ENCODE peak calls at places on chromosomes 12 and 14, in eight cellular contexts. One of them, this sample, is unnamed.

GRCh38 chr14:91956616-91957015 is 9.1 kb upstream of the FBLN5 start:
- DNase-seq in tibial nerve: no peak
- DNase-seq in stimulated activated naive CD4-positive, alpha-beta T cell treated with Interleukin-2 at 50 U/mL for 16 hours: no peak
- DNase-seq in activated T-cell treated with anti-CD3 and anti-CD28 coated beads, Interleukin-2, amount 50 U/mL, for 4 hours: no peak
- DNase-seq in stimulated activated CD8-positive, alpha-beta memory T cell treated with anti-CD3 and anti-CD28 coated beads, Interleukin-12 subunit alpha, Interleukin-12 subunit beta, amount 100 ng/mL, for 4 hours: no peak
- DNase-seq in activated CD4-positive, alpha-beta T cell treated with anti-CD3 and anti-CD28 coated beads, Interleukin-2, amount 50 U/mL, for 1 hour: no peak
- DNase-seq in foreskin melanocyte: no peak
- DNase-seq in NCI-H2029: no peak
- DNase-seq in this sample: no peak

GRCh38 chr12:52207106-52207505 is 15.3 kb upstream of the KRT80 start:
- DNase-seq in tibial nerve: no peak
- DNase-seq in stimulated activated naive CD4-positive, alpha-beta T cell treated with Interleukin-2 at 50 U/mL for 16 hours: no peak
- DNase-seq in activated T-cell treated with anti-CD3 and anti-CD28 coated beads, Interleukin-2, amount 50 U/mL, for 4 hours: no peak
- DNase-seq in stimulated activated CD8-positive, alpha-beta memory T cell treated with anti-CD3 and anti-CD28 coated beads, Interleukin-12 subunit alpha, Interleukin-12 subunit beta, amount 100 ng/mL, for 4 hours: no peak
- DNase-seq in activated CD4-positive, alpha-beta T cell treated with anti-CD3 and anti-CD28 coated beads, Interleukin-2, amount 50 U/mL, for 1 hour: no peak
- DNase-seq in foreskin melanocyte: no peak
- DNase-seq in NCI-H2029: no peak
- DNase-seq in this sample: no peak

GRCh38 chr14:100629098-100629497 is 41.9 kb upstream of the BEGAIN start:
- DNase-seq in tibial nerve: no peak
- DNase-seq in stimulated activated naive CD4-positive, alpha-beta T cell treated with Interleukin-2 at 50 U/mL for 16 hours: no peak
- DNase-seq in activated T-cell treated with anti-CD3 and anti-CD28 coated beads, Interleukin-2, amount 50 U/mL, for 4 hours: no peak
- DNase-seq in stimulated activated CD8-positive, alpha-beta memory T cell treated with anti-CD3 and anti-CD28 coated beads, Interleukin-12 subunit alpha, Interleukin-12 subunit beta, amount 100 ng/mL, for 4 hours: no peak
- DNase-seq in activated CD4-positive, alpha-beta T cell treated with anti-CD3 and anti-CD28 coated beads, Interleukin-2, amount 50 U/mL, for 1 hour: no peak
- DNase-seq in foreskin melanocyte: no peak
- DNase-seq in NCI-H2029: no peak
- DNase-seq in this sample: no peak

GRCh38 chr14:39015964-39016577 is 87.0 kb downstream of the SEC23A start:
- DNase-seq in tibial nerve: no peak
- DNase-seq in stimulated activated naive CD4-positive, alpha-beta T cell treated with Interleukin-2 at 50 U/mL for 16 hours: no peak
- DNase-seq in activated T-cell treated with anti-CD3 and anti-CD28 coated beads, Interleukin-2, amount 50 U/mL, for 4 hours: no peak
- DNase-seq in stimulated activated CD8-positive, alpha-beta memory T cell treated with anti-CD3 and anti-CD28 coated beads, Interleukin-12 subunit alpha, Interleukin-12 subunit beta, amount 100 ng/mL, for 4 hours: no peak
- DNase-seq in activated CD4-positive, alpha-beta T cell treated with anti-CD3 and anti-CD28 coated beads, Interleukin-2, amount 50 U/mL, for 1 hour: no peak
- DNase-seq in foreskin melanocyte: no peak
- DNase-seq in NCI-H2029: no peak
- DNase-seq in this sample: no peak

GRCh38 chr14:71121711-71122110 is 214.5 kb downstream of the PCNX1 start:
- DNase-seq in tibial nerve: no peak
- DNase-seq in stimulated activated naive CD4-positive, alpha-beta T cell treated with Interleukin-2 at 50 U/mL for 16 hours: no peak
- DNase-seq in activated T-cell treated with anti-CD3 and anti-CD28 coated beads, Interleukin-2, amount 50 U/mL, for 4 hours: no peak
- DNase-seq in stimulated activated CD8-positive, alpha-beta memory T cell treated with anti-CD3 and anti-CD28 coated beads, Interleukin-12 subunit alpha, Interleukin-12 subunit beta, amount 100 ng/mL, for 4 hours: no peak
- DNase-seq in activated CD4-positive, alpha-beta T cell treated with anti-CD3 and anti-CD28 coated beads, Interleukin-2, amount 50 U/mL, for 1 hour: no peak
- DNase-seq in foreskin melanocyte: no peak
- DNase-seq in NCI-H2029: no peak
- DNase-seq in this sample: no peak

GRCh38 chr12:15074351-15074750 is 101.5 kb downstream of the PDE6H start:
- DNase-seq in tibial nerve: no peak
- DNase-seq in stimulated activated naive CD4-positive, alpha-beta T cell treated with Interleukin-2 at 50 U/mL for 16 hours: no peak
- DNase-seq in activated T-cell treated with anti-CD3 and anti-CD28 coated beads, Interleukin-2, amount 50 U/mL, for 4 hours: no peak
- DNase-seq in stimulated activated CD8-positive, alpha-beta memory T cell treated with anti-CD3 and anti-CD28 coated beads, Interleukin-12 subunit alpha, Interleukin-12 subunit beta, amount 100 ng/mL, for 4 hours: no peak
- DNase-seq in activated CD4-positive, alpha-beta T cell treated with anti-CD3 and anti-CD28 coated beads, Interleukin-2, amount 50 U/mL, for 1 hour: no peak
- DNase-seq in foreskin melanocyte: no peak
- DNase-seq in NCI-H2029: no peak
- DNase-seq in this sample: no peak

GRCh38 chr14:61153914-61154545 is 127.1 kb downstream of the TMEM30B start:
- DNase-seq in tibial nerve: no peak
- DNase-seq in stimulated activated naive CD4-positive, alpha-beta T cell treated with Interleukin-2 at 50 U/mL for 16 hours: no peak
- DNase-seq in activated T-cell treated with anti-CD3 and anti-CD28 coated beads, Interleukin-2, amount 50 U/mL, for 4 hours: no peak
- DNase-seq in stimulated activated CD8-positive, alpha-beta memory T cell treated with anti-CD3 and anti-CD28 coated beads, Interleukin-12 subunit alpha, Interleukin-12 subunit beta, amount 100 ng/mL, for 4 hours: no peak
- DNase-seq in activated CD4-positive, alpha-beta T cell treated with anti-CD3 and anti-CD28 coated beads, Interleukin-2, amount 50 U/mL, for 1 hour: no peak
- DNase-seq in foreskin melanocyte: no peak
- DNase-seq in NCI-H2029: no peak
- DNase-seq in this sample: no peak

GRCh38 chr14:70716483-70716882 is 74.8 kb downstream of the TTC9 start:
- DNase-seq in tibial nerve: no peak
- DNase-seq in stimulated activated naive CD4-positive, alpha-beta T cell treated with Interleukin-2 at 50 U/mL for 16 hours: no peak
- DNase-seq in activated T-cell treated with anti-CD3 and anti-CD28 coated beads, Interleukin-2, amount 50 U/mL, for 4 hours: no peak
- DNase-seq in stimulated activated CD8-positive, alpha-beta memory T cell treated with anti-CD3 and anti-CD28 coated beads, Interleukin-12 subunit alpha, Interleukin-12 subunit beta, amount 100 ng/mL, for 4 hours: no peak
- DNase-seq in activated CD4-positive, alpha-beta T cell treated with anti-CD3 and anti-CD28 coated beads, Interleukin-2, amount 50 U/mL, for 1 hour: no peak
- DNase-seq in foreskin melanocyte: no peak
- DNase-seq in NCI-H2029: no peak
- DNase-seq in this sample: no peak

GRCh38 chr14:100388137-100389050 is 65.3 kb downstream of the SLC25A47 start:
- DNase-seq in tibial nerve: no peak
- DNase-seq in stimulated activated naive CD4-positive, alpha-beta T cell treated with Interleukin-2 at 50 U/mL for 16 hours: no peak
- DNase-seq in activated T-cell treated with anti-CD3 and anti-CD28 coated beads, Interleukin-2, amount 50 U/mL, for 4 hours: no peak
- DNase-seq in stimulated activated CD8-positive, alpha-beta memory T cell treated with anti-CD3 and anti-CD28 coated beads, Interleukin-12 subunit alpha, Interleukin-12 subunit beta, amount 100 ng/mL, for 4 hours: no peak
- DNase-seq in activated CD4-positive, alpha-beta T cell treated with anti-CD3 and anti-CD28 coated beads, Interleukin-2, amount 50 U/mL, for 1 hour: no peak
- DNase-seq in foreskin melanocyte: no peak
- DNase-seq in NCI-H2029: no peak
- DNase-seq in this sample: no peak

GRCh38 chr12:52521581-52522266 is 1.5 kb upstream of the KRT5 start:
- DNase-seq in tibial nerve: no peak
- DNase-seq in stimulated activated naive CD4-positive, alpha-beta T cell treated with Interleukin-2 at 50 U/mL for 16 hours: no peak
- DNase-seq in activated T-cell treated with anti-CD3 and anti-CD28 coated beads, Interleukin-2, amount 50 U/mL, for 4 hours: no peak
- DNase-seq in stimulated activated CD8-positive, alpha-beta memory T cell treated with anti-CD3 and anti-CD28 coated beads, Interleukin-12 subunit alpha, Interleukin-12 subunit beta, amount 100 ng/mL, for 4 hours: no peak
- DNase-seq in activated CD4-positive, alpha-beta T cell treated with anti-CD3 and anti-CD28 coated beads, Interleukin-2, amount 50 U/mL, for 1 hour: no peak
- DNase-seq in foreskin melanocyte: no peak
- DNase-seq in NCI-H2029: no peak
- DNase-seq in this sample: no peak

GRCh38 chr12:43337571-43338497 is 214.2 kb downstream of the ADAMTS20 start:
- DNase-seq in tibial nerve: no peak
- DNase-seq in stimulated activated naive CD4-positive, alpha-beta T cell treated with Interleukin-2 at 50 U/mL for 16 hours: no peak
- DNase-seq in activated T-cell treated with anti-CD3 and anti-CD28 coated beads, Interleukin-2, amount 50 U/mL, for 4 hours: no peak
- DNase-seq in stimulated activated CD8-positive, alpha-beta memory T cell treated with anti-CD3 and anti-CD28 coated beads, Interleukin-12 subunit alpha, Interleukin-12 subunit beta, amount 100 ng/mL, for 4 hours: no peak
- DNase-seq in activated CD4-positive, alpha-beta T cell treated with anti-CD3 and anti-CD28 coated beads, Interleukin-2, amount 50 U/mL, for 1 hour: no peak
- DNase-seq in foreskin melanocyte: no peak
- DNase-seq in NCI-H2029: no peak
- DNase-seq in this sample: no peak

GRCh38 chr12:11661491-11662085 is 12.1 kb downstream of the ETV6 start:
- DNase-seq in tibial nerve: no peak
- DNase-seq in stimulated activated naive CD4-positive, alpha-beta T cell treated with Interleukin-2 at 50 U/mL for 16 hours: no peak
- DNase-seq in activated T-cell treated with anti-CD3 and anti-CD28 coated beads, Interleukin-2, amount 50 U/mL, for 4 hours: no peak
- DNase-seq in stimulated activated CD8-positive, alpha-beta memory T cell treated with anti-CD3 and anti-CD28 coated beads, Interleukin-12 subunit alpha, Interleukin-12 subunit beta, amount 100 ng/mL, for 4 hours: no peak
- DNase-seq in activated CD4-positive, alpha-beta T cell treated with anti-CD3 and anti-CD28 coated beads, Interleukin-2, amount 50 U/mL, for 1 hour: no peak
- DNase-seq in foreskin melanocyte: no peak
- DNase-seq in NCI-H2029: no peak
- DNase-seq in this sample: no peak

GRCh38 chr14:68690106-68690960 is 102.5 kb downstream of the ZFP36L1 start:
- DNase-seq in tibial nerve: no peak
- DNase-seq in stimulated activated naive CD4-positive, alpha-beta T cell treated with Interleukin-2 at 50 U/mL for 16 hours: no peak
- DNase-seq in activated T-cell treated with anti-CD3 and anti-CD28 coated beads, Interleukin-2, amount 50 U/mL, for 4 hours: no peak
- DNase-seq in stimulated activated CD8-positive, alpha-beta memory T cell treated with anti-CD3 and anti-CD28 coated beads, Interleukin-12 subunit alpha, Interleukin-12 subunit beta, amount 100 ng/mL, for 4 hours: no peak
- DNase-seq in activated CD4-positive, alpha-beta T cell treated with anti-CD3 and anti-CD28 coated beads, Interleukin-2, amount 50 U/mL, for 1 hour: no peak
- DNase-seq in foreskin melanocyte: no peak
- DNase-seq in NCI-H2029: no peak
- DNase-seq in this sample: no peak